ENCODE peak calls at places on chromosome X, in eight cellular contexts. One of them, this sample, is unnamed.

GRCh38 chrX:127038065-127038464 is 218.5 kb downstream of the PRR32 start:
- DNase-seq in fibroblast of villous mesenchyme: no peak
- DNase-seq in T-helper 17 cell: no peak
- DNase-seq in HCT116: no peak
- DNase-seq in NCI-H460: no peak
- DNase-seq in transverse colon: no peak
- DNase-seq in glomerular endothelial cell: no peak
- DNase-seq in PC-3: peak; percentile 6
- DNase-seq in this sample: peak; percentile 9

GRCh38 chrX:51825432-51825831 is 68.0 kb upstream of the MAGED1 start:
- DNase-seq in PC-3: no peak
- DNase-seq in fibroblast of villous mesenchyme: peak; percentile 11
- DNase-seq in transverse colon: no peak
- DNase-seq in glomerular endothelial cell: no peak
- DNase-seq in NCI-H460: no peak
- DNase-seq in T-helper 17 cell: no peak
- DNase-seq in HCT116: no peak
- DNase-seq in this sample: no peak

GRCh38 chrX:55452825-55453124 is 848 bp downstream of the MAGEH1 start:
- DNase-seq in fibroblast of villous mesenchyme: no peak
- DNase-seq in T-helper 17 cell: no peak
- DNase-seq in NCI-H460: no peak
- DNase-seq in HCT116: no peak
- DNase-seq in glomerular endothelial cell: no peak
- DNase-seq in transverse colon: no peak
- DNase-seq in PC-3: no peak
- DNase-seq in this sample: no peak

GRCh38 chrX:37783284-37783683 is 3.4 kb downstream of the CYBB start:
- DNase-seq in NCI-H460: no peak
- DNase-seq in fibroblast of villous mesenchyme: no peak
- DNase-seq in T-helper 17 cell: no peak
- DNase-seq in PC-3: no peak
- DNase-seq in HCT116: no peak
- DNase-seq in transverse colon: no peak
- DNase-seq in glomerular endothelial cell: no peak
- DNase-seq in this sample: no peak

GRCh38 chrX:11528623-11529022 is 137.1 kb downstream of the ARHGAP6 start:
- DNase-seq in fibroblast of villous mesenchyme: no peak
- DNase-seq in T-helper 17 cell: no peak
- DNase-seq in transverse colon: no peak
- DNase-seq in NCI-H460: no peak
- DNase-seq in PC-3: no peak
- DNase-seq in HCT116: no peak
- DNase-seq in glomerular endothelial cell: no peak
- DNase-seq in this sample: no peak

GRCh38 chrX:4830880-4831557 is 1117.6 kb upstream of the PRKX start:
- DNase-seq in glomerular endothelial cell: no peak
- DNase-seq in PC-3: peak; percentile 91
- DNase-seq in T-helper 17 cell: no peak
- DNase-seq in fibroblast of villous mesenchyme: no peak
- DNase-seq in NCI-H460: peak; percentile 23
- DNase-seq in HCT116: no peak
- DNase-seq in transverse colon: no peak
- DNase-seq in this sample: peak; percentile 12

GRCh38 chrX:21675931-21676330 is 17.8 kb upstream of the KLHL34 start:
- DNase-seq in transverse colon: no peak
- DNase-seq in NCI-H460: no peak
- DNase-seq in HCT116: no peak
- DNase-seq in T-helper 17 cell: no peak
- DNase-seq in glomerular endothelial cell: no peak
- DNase-seq in PC-3: no peak
- DNase-seq in fibroblast of villous mesenchyme: no peak
- DNase-seq in this sample: no peak

GRCh38 chrX:127726227-127726626 is 326.0 kb downstream of the ACTRT1 start:
- DNase-seq in NCI-H460: no peak
- DNase-seq in glomerular endothelial cell: no peak
- DNase-seq in fibroblast of villous mesenchyme: no peak
- DNase-seq in transverse colon: no peak
- DNase-seq in T-helper 17 cell: no peak
- DNase-seq in HCT116: no peak
- DNase-seq in PC-3: no peak
- DNase-seq in this sample: no peak

GRCh38 chrX:150566734-150567182 is 1.7 kb upstream of the MTM1 start:
- DNase-seq in PC-3: no peak
- DNase-seq in glomerular endothelial cell: no peak
- DNase-seq in T-helper 17 cell: no peak
- DNase-seq in transverse colon: no peak
- DNase-seq in fibroblast of villous mesenchyme: no peak
- DNase-seq in NCI-H460: no peak
- DNase-seq in HCT116: no peak
- DNase-seq in this sample: no peak

GRCh38 chrX:119870626-119871131 is 854 bp downstream of the RNF113A start:
- DNase-seq in fibroblast of villous mesenchyme: peak; percentile 31
- DNase-seq in NCI-H460: no peak
- DNase-seq in transverse colon: peak; percentile 29
- DNase-seq in PC-3: peak; percentile 33
- DNase-seq in T-helper 17 cell: no peak
- DNase-seq in glomerular endothelial cell: no peak
- DNase-seq in HCT116: no peak
- DNase-seq in this sample: no peak

GRCh38 chrX:149462849-149463248 is 42.3 kb downstream of the IDS start:
- DNase-seq in NCI-H460: no peak
- DNase-seq in T-helper 17 cell: no peak
- DNase-seq in glomerular endothelial cell: no peak
- DNase-seq in transverse colon: no peak
- DNase-seq in fibroblast of villous mesenchyme: peak; percentile 13
- DNase-seq in PC-3: no peak
- DNase-seq in HCT116: no peak
- DNase-seq in this sample: no peak

GRCh38 chrX:51463322-51463721 is 33.1 kb downstream of the NUDT11 start:
- DNase-seq in HCT116: no peak
- DNase-seq in glomerular endothelial cell: no peak
- DNase-seq in transverse colon: no peak
- DNase-seq in fibroblast of villous mesenchyme: no peak
- DNase-seq in T-helper 17 cell: no peak
- DNase-seq in NCI-H460: no peak
- DNase-seq in PC-3: no peak
- DNase-seq in this sample: no peak

GRCh38 chrX:63503541-63503940 is 152.4 kb upstream of the SPIN4 start:
- DNase-seq in fibroblast of villous mesenchyme: no peak
- DNase-seq in PC-3: peak; percentile 35
- DNase-seq in glomerular endothelial cell: no peak
- DNase-seq in T-helper 17 cell: no peak
- DNase-seq in transverse colon: no peak
- DNase-seq in NCI-H460: no peak
- DNase-seq in HCT116: no peak
- DNase-seq in this sample: peak; percentile 51

GRCh38 chrX:23434356-23434884 is 99.8 kb downstream of the PTCHD1 start:
- DNase-seq in fibroblast of villous mesenchyme: peak; percentile 31
- DNase-seq in PC-3: peak; percentile 48
- DNase-seq in transverse colon: peak; percentile 46
- DNase-seq in T-helper 17 cell: no peak
- DNase-seq in NCI-H460: no peak
- DNase-seq in HCT116: no peak
- DNase-seq in glomerular endothelial cell: no peak
- DNase-seq in this sample: no peak

GRCh38 chrX:132022115-132022862 is 813 bp upstream of the STK26 start:
- DNase-seq in PC-3: peak; percentile 44
- DNase-seq in glomerular endothelial cell: no peak
- DNase-seq in NCI-H460: no peak
- DNase-seq in HCT116: no peak
- DNase-seq in T-helper 17 cell: no peak
- DNase-seq in fibroblast of villous mesenchyme: no peak
- DNase-seq in transverse colon: peak; percentile 6
- DNase-seq in this sample: peak; percentile 2

GRCh38 chrX:145524931-145525330 is 277.6 kb downstream of the SPANXN1 start:
- DNase-seq in HCT116: no peak
- DNase-seq in fibroblast of villous mesenchyme: no peak
- DNase-seq in T-helper 17 cell: no peak
- DNase-seq in NCI-H460: no peak
- DNase-seq in transverse colon: no peak
- DNase-seq in glomerular endothelial cell: no peak
- DNase-seq in PC-3: no peak
- DNase-seq in this sample: no peak

GRCh38 chrX:47178337-47178736 is 15.3 kb upstream of the UBA1 start:
- DNase-seq in fibroblast of villous mesenchyme: no peak
- DNase-seq in T-helper 17 cell: no peak
- DNase-seq in transverse colon: no peak
- DNase-seq in HCT116: no peak
- DNase-seq in PC-3: no peak
- DNase-seq in NCI-H460: no peak
- DNase-seq in glomerular endothelial cell: no peak
- DNase-seq in this sample: no peak

GRCh38 chrX:110427076-110427475 is 68.4 kb downstream of the RTL9 start:
- DNase-seq in T-helper 17 cell: no peak
- DNase-seq in NCI-H460: no peak
- DNase-seq in HCT116: no peak
- DNase-seq in fibroblast of villous mesenchyme: no peak
- DNase-seq in transverse colon: no peak
- DNase-seq in glomerular endothelial cell: no peak
- DNase-seq in PC-3: no peak
- DNase-seq in this sample: no peak

GRCh38 chrX:149013081-149013480 is 492.0 kb downstream of the IDS start:
- DNase-seq in glomerular endothelial cell: no peak
- DNase-seq in T-helper 17 cell: no peak
- DNase-seq in transverse colon: no peak
- DNase-seq in NCI-H460: no peak
- DNase-seq in PC-3: no peak
- DNase-seq in HCT116: no peak
- DNase-seq in fibroblast of villous mesenchyme: no peak
- DNase-seq in this sample: no peak

GRCh38 chrX:45513042-45513441 is 312.4 kb upstream of the DIPK2B start:
- DNase-seq in HCT116: no peak
- DNase-seq in transverse colon: no peak
- DNase-seq in glomerular endothelial cell: no peak
- DNase-seq in T-helper 17 cell: no peak
- DNase-seq in NCI-H460: no peak
- DNase-seq in fibroblast of villous mesenchyme: no peak
- DNase-seq in PC-3: no peak
- DNase-seq in this sample: no peak

GRCh38 chrX:9342581-9343051 is 122.2 kb upstream of the TBL1X start:
- DNase-seq in glomerular endothelial cell: no peak
- DNase-seq in PC-3: peak; percentile 87
- DNase-seq in fibroblast of villous mesenchyme: peak; percentile 87
- DNase-seq in T-helper 17 cell: peak; percentile 22
- DNase-seq in NCI-H460: peak; percentile 91
- DNase-seq in HCT116: peak; percentile 71
- DNase-seq in transverse colon: peak; percentile 85
- DNase-seq in this sample: peak; percentile 77

GRCh38 chrX:24146283-24146865 is 3.2 kb upstream of the ZFX start:
- DNase-seq in transverse colon: no peak
- DNase-seq in HCT116: no peak
- DNase-seq in glomerular endothelial cell: no peak
- DNase-seq in T-helper 17 cell: no peak
- DNase-seq in fibroblast of villous mesenchyme: peak; percentile 69
- DNase-seq in PC-3: peak; percentile 27
- DNase-seq in NCI-H460: no peak
- DNase-seq in this sample: no peak

GRCh38 chrX:38452603-38453002 is 100.2 kb downstream of the OTC start:
- DNase-seq in HCT116: no peak
- DNase-seq in fibroblast of villous mesenchyme: no peak
- DNase-seq in NCI-H460: no peak
- DNase-seq in transverse colon: no peak
- DNase-seq in PC-3: no peak
- DNase-seq in glomerular endothelial cell: no peak
- DNase-seq in T-helper 17 cell: no peak
- DNase-seq in this sample: no peak

GRCh38 chrX:41822917-41823316 is 98.9 kb downstream of the GPR82 start:
- DNase-seq in PC-3: no peak
- DNase-seq in T-helper 17 cell: no peak
- DNase-seq in transverse colon: no peak
- DNase-seq in glomerular endothelial cell: no peak
- DNase-seq in HCT116: no peak
- DNase-seq in NCI-H460: no peak
- DNase-seq in fibroblast of villous mesenchyme: no peak
- DNase-seq in this sample: no peak

GRCh38 chrX:130647468-130647867 is 245.7 kb downstream of the RBMX2 start:
- DNase-seq in fibroblast of villous mesenchyme: no peak
- DNase-seq in HCT116: no peak
- DNase-seq in PC-3: no peak
- DNase-seq in NCI-H460: no peak
- DNase-seq in transverse colon: no peak
- DNase-seq in T-helper 17 cell: no peak
- DNase-seq in glomerular endothelial cell: no peak
- DNase-seq in this sample: no peak

GRCh38 chrX:57156397-57157049 is 19.3 kb upstream of the SPIN2A start:
- DNase-seq in T-helper 17 cell: no peak
- DNase-seq in NCI-H460: no peak
- DNase-seq in PC-3: peak; percentile 59
- DNase-seq in HCT116: peak; percentile 13
- DNase-seq in fibroblast of villous mesenchyme: peak; percentile 20
- DNase-seq in transverse colon: peak; percentile 53
- DNase-seq in glomerular endothelial cell: peak; percentile 14
- DNase-seq in this sample: peak; percentile 18

GRCh38 chrX:50638123-50638522 is 167.5 kb upstream of the DGKK start:
- DNase-seq in transverse colon: no peak
- DNase-seq in NCI-H460: no peak
- DNase-seq in PC-3: no peak
- DNase-seq in T-helper 17 cell: no peak
- DNase-seq in glomerular endothelial cell: no peak
- DNase-seq in HCT116: no peak
- DNase-seq in fibroblast of villous mesenchyme: no peak
- DNase-seq in this sample: no peak

GRCh38 chrX:115968436-115969252 is 201.9 kb upstream of the AGTR2 start:
- DNase-seq in NCI-H460: peak; percentile 49
- DNase-seq in glomerular endothelial cell: no peak
- DNase-seq in T-helper 17 cell: no peak
- DNase-seq in PC-3: no peak
- DNase-seq in fibroblast of villous mesenchyme: peak; percentile 14
- DNase-seq in HCT116: peak; percentile 63
- DNase-seq in transverse colon: peak; percentile 58
- DNase-seq in this sample: peak; percentile 58

GRCh38 chrX:109475174-109475891 is 6.6 kb downstream of the GUCY2F start:
- DNase-seq in HCT116: peak; percentile 54
- DNase-seq in glomerular endothelial cell: peak; percentile 29
- DNase-seq in fibroblast of villous mesenchyme: peak; percentile 32
- DNase-seq in NCI-H460: peak; percentile 35
- DNase-seq in T-helper 17 cell: no peak
- DNase-seq in transverse colon: no peak
- DNase-seq in PC-3: peak; percentile 62
- DNase-seq in this sample: peak; percentile 4

GRCh38 chrX:120604359-120604782 is 470 bp downstream of the MCTS1 start:
- DNase-seq in PC-3: peak; percentile 37
- DNase-seq in transverse colon: peak; percentile 19
- DNase-seq in glomerular endothelial cell: no peak
- DNase-seq in fibroblast of villous mesenchyme: peak; percentile 68
- DNase-seq in HCT116: no peak
- DNase-seq in NCI-H460: no peak
- DNase-seq in T-helper 17 cell: peak; percentile 6
- DNase-seq in this sample: no peak

GRCh38 chrX:39874202-39874816 is 223.4 kb downstream of the BCOR start:
- DNase-seq in NCI-H460: no peak
- DNase-seq in HCT116: no peak
- DNase-seq in transverse colon: no peak
- DNase-seq in PC-3: peak; percentile 74
- DNase-seq in T-helper 17 cell: no peak
- DNase-seq in glomerular endothelial cell: no peak
- DNase-seq in fibroblast of villous mesenchyme: no peak
- DNase-seq in this sample: no peak

GRCh38 chrX:70134116-70134477 is 850 bp downstream of the IGBP1 start:
- DNase-seq in PC-3: peak; percentile 32
- DNase-seq in HCT116: no peak
- DNase-seq in NCI-H460: no peak
- DNase-seq in fibroblast of villous mesenchyme: peak; percentile 60
- DNase-seq in glomerular endothelial cell: no peak
- DNase-seq in T-helper 17 cell: no peak
- DNase-seq in transverse colon: peak; percentile 11
- DNase-seq in this sample: no peak

GRCh38 chrX:111244238-111244750 is 26.0 kb downstream of the CAPN6 start:
- DNase-seq in transverse colon: no peak
- DNase-seq in HCT116: peak; percentile 3
- DNase-seq in fibroblast of villous mesenchyme: peak; percentile 11
- DNase-seq in NCI-H460: peak; percentile 20
- DNase-seq in T-helper 17 cell: no peak
- DNase-seq in glomerular endothelial cell: no peak
- DNase-seq in PC-3: peak; percentile 10
- DNase-seq in this sample: no peak

GRCh38 chrX:130916636-130917422 is 13.8 kb upstream of the ENOX2 start:
- DNase-seq in T-helper 17 cell: peak; percentile 6
- DNase-seq in HCT116: peak; percentile 47
- DNase-seq in NCI-H460: peak; percentile 57
- DNase-seq in fibroblast of villous mesenchyme: peak; percentile 62
- DNase-seq in transverse colon: peak; percentile 35
- DNase-seq in glomerular endothelial cell: peak; percentile 36
- DNase-seq in PC-3: peak; percentile 42
- DNase-seq in this sample: peak; percentile 44

This sample was measured in T47D.